ENCODE peak calls at places on chromosomes 6 and 20, in five cellular contexts. L is prostate gland, N is brain microvascular endothelial cell, B is uterus, A is spleen. C is an unnamed sample.

GRCh38 chr6:106037060-106037459 is 49.1 kb upstream of the PRDM1 start:
- DNase-seq in N (no peak), L (no peak), A (no peak), B (no peak), C (no peak)

GRCh38 chr6:152099816-152100618 is 292.5 kb downstream of the ESR1 start:
- DNase-seq in L (no peak), N (no peak), A (no peak), B (no peak), C (peak)

GRCh38 chr6:69780585-69781178 is 16.1 kb downstream of the LMBRD1 start:
- DNase-seq in L (no peak), B (no peak), A (no peak), N (no peak), C (no peak)

GRCh38 chr6:91509039-91509438 is 922.2 kb upstream of the MAP3K7 start:
- DNase-seq in B (no peak), L (no peak), A (no peak), N (no peak), C (no peak)

GRCh38 chr20:52003976-52004375 is 187.6 kb downstream of the ZFP64 start:
- DNase-seq in L (no peak), B (no peak), A (no peak), N (no peak), C (no peak)

GRCh38 chr6:91079939-91080338 is 493.1 kb upstream of the MAP3K7 start:
- DNase-seq in L (no peak), A (no peak), B (no peak), N (peak), C (no peak)

GRCh38 chr20:44495802-44496481 is 20.3 kb downstream of the TTPAL start:
- DNase-seq in N (peak), L (no peak), A (no peak), B (no peak), C (no peak)

GRCh38 chr6:160226118-160226541 is 32.5 kb downstream of the SLC22A2 start:
- DNase-seq in N (peak), B (no peak), A (no peak), L (no peak), C (no peak)

GRCh38 chr20:44074252-44075151 is 112.5 kb downstream of the JPH2 start:
- DNase-seq in B (no peak), L (no peak), A (no peak), N (peak), C (peak)

GRCh38 chr20:5900908-5901307 is 49.4 kb downstream of the TRMT6 start:
- DNase-seq in A (no peak), L (no peak), N (no peak), B (no peak), C (no peak)

GRCh38 chr6:79605968-79606764 is 25.0 kb upstream of the SH3BGRL2 start:
- DNase-seq in B (no peak), L (no peak), N (no peak), A (no peak), C (no peak)

GRCh38 chr6:95243091-95243490 is 334.2 kb upstream of the MANEA start:
- DNase-seq in A (no peak), N (no peak), B (no peak), L (no peak), C (no peak)

GRCh38 chr6:85403331-85404015 is 46.4 kb upstream of the NT5E start:
- DNase-seq in N (peak), B (no peak), A (no peak), L (no peak), C (no peak)

GRCh38 chr20:47502271-47502730 is 614 bp downstream of the NCOA3 start:
- DNase-seq in A (no peak), N (no peak), B (no peak), L (peak), C (peak)

GRCh38 chr20:58216334-58216733 is 12.1 kb downstream of the ANKRD60 start:
- DNase-seq in A (no peak), N (no peak), B (no peak), L (no peak), C (peak)

GRCh38 chr20:5316188-5317158 is at the start of gene PROKR2:
- DNase-seq in B (no peak), N (no peak), L (no peak), A (peak), C (peak)

GRCh38 chr6:33418690-33419291 is 884 bp upstream of the CUTA start:
- DNase-seq in A (peak), B (peak), L (no peak), N (peak), C (no peak)

GRCh38 chr6:23181301-23182110 is 612.1 kb downstream of the HDGFL1 start:
- DNase-seq in B (no peak), N (no peak), L (no peak), A (no peak), C (no peak)

GRCh38 chr6:89034586-89035251 is 45.8 kb upstream of the PNRC1 start:
- DNase-seq in A (no peak), N (no peak), L (no peak), B (peak), C (no peak)

GRCh38 chr20:46931699-46932098 is 37.1 kb downstream of the EYA2 start:
- DNase-seq in A (no peak), B (peak), L (no peak), N (no peak), C (no peak)

GRCh38 chr20:23435675-23436539 is 3.6 kb upstream of the CSTL1 start:
- DNase-seq in L (peak), A (no peak), N (no peak), B (no peak), C (peak)

GRCh38 chr6:30884521-30885480 is 482 bp downstream of the DDR1 start:
- DNase-seq in A (peak), B (peak), N (peak), L (no peak), C (peak)

GRCh38 chr20:63008541-63009043 is 1.8 kb upstream of the BHLHE23 start:
- DNase-seq in L (no peak), A (no peak), N (no peak), B (no peak), C (no peak)

GRCh38 chr6:84796343-84796742 is 31.9 kb upstream of the TBX18 start:
- DNase-seq in N (no peak), L (no peak), A (no peak), B (no peak), C (no peak)

GRCh38 chr6:75418233-75418632 is 75.4 kb downstream of the FILIP1 start:
- DNase-seq in A (no peak), N (no peak), L (no peak), B (no peak), C (no peak)

GRCh38 chr20:39338977-39339376 is 376.8 kb downstream of the DHX35 start:
- DNase-seq in L (no peak), B (no peak), A (no peak), N (no peak), C (peak)

GRCh38 chr6:129673758-129674157 is 36.2 kb downstream of the ARHGAP18 start:
- DNase-seq in L (no peak), B (no peak), N (no peak), A (no peak), C (no peak)

GRCh38 chr6:170062209-170062903 is 228.5 kb downstream of the DLL1 start:
- DNase-seq in B (peak), N (no peak), L (no peak), A (peak), C (peak)

GRCh38 chr6:84763397-84764331 is 734 bp downstream of the TBX18 start:
- DNase-seq in B (peak), A (no peak), N (peak), L (no peak), C (peak)

GRCh38 chr6:130129781-130130246 is 92.9 kb downstream of the SAMD3 start:
- DNase-seq in L (no peak), A (no peak), N (peak), B (no peak), C (no peak)

GRCh38 chr6:166565084-166565651 is 21.3 kb downstream of the RAMACL start:
- DNase-seq in N (no peak), B (no peak), A (no peak), L (no peak), C (no peak)

GRCh38 chr6:138785980-138786379 is 9.9 kb upstream of the ECT2L start:
- DNase-seq in L (no peak), A (no peak), B (no peak), N (no peak), C (no peak)

GRCh38 chr6:36752187-36752885 is 54.7 kb downstream of the RAB44 start:
- DNase-seq in A (no peak), L (no peak), B (no peak), N (no peak), C (no peak)

GRCh38 chr6:157410088-157410487 is 29.1 kb downstream of the ZDHHC14 start:
- DNase-seq in N (peak), L (no peak), A (no peak), B (no peak), C (no peak)

DNA sequence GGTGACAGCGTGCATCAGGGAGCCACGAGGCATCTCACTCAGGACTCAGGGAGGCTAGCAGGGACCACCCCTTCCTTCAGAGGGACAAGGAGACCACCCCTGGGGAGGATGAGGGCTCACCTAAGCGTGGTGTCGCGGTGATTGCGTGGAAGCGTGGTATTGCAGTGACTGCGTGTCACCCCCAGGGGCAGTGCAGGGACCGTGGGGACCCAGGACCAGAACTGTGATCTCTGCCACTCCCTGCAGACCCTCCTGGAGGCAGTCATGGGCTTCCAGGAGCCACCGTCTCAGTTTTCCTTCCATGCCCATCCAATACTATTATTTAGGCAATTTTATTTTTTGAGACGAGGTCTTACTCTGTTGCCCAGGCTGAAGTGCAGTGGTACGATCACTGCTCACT is 147.1 kb downstream of the TAF4 start:
- DNase-seq in L (no peak), B (no peak), A (no peak), N (no peak), C (no peak)
- TF ChIP-seq CTCF in L (no peak), B (no peak), A (no peak), N (peak), C (no peak)

GRCh38 chr6:43299338-43300293 is 1.6 kb downstream of the SLC22A7 start:
- DNase-seq in B (no peak), A (no peak), N (no peak), L (no peak), C (no peak)

GRCh38 chr6:43297644-43298564 is at the start of gene SLC22A7:
- DNase-seq in N (no peak), B (no peak), A (no peak), L (no peak), C (no peak)

GRCh38 chr6:43294536-43294935 is 3.5 kb upstream of the SLC22A7 start:
- DNase-seq in A (no peak), N (no peak), B (no peak), L (no peak), C (no peak)

GRCh38 chr6:43298565-43299337 is 691 bp downstream of the SLC22A7 start:
- DNase-seq in A (no peak), N (no peak), L (no peak), B (no peak), C (no peak)

GRCh38 chr6:43296780-43297494 is 1.1 kb upstream of the SLC22A7 start:
- DNase-seq in N (no peak), B (no peak), A (no peak), L (no peak), C (no peak)
- H3K27ac ChIP-seq in N (no peak), B (no peak), A (no peak), L (no peak), C (no peak)

GRCh38 chr20:34355427-34355826 is 7.6 kb upstream of the ITCH start:
- DNase-seq in A (no peak), N (no peak), L (no peak), B (no peak), C (no peak)
- TF ChIP-seq CTCF in A (no peak), N (no peak), L (no peak), B (no peak), C (no peak)

GRCh38 chr6:111601875-111602274 is 3.8 kb downstream of the TRAF3IP2 start:
- DNase-seq in N (no peak), L (peak), A (no peak), B (peak), C (peak)

GRCh38 chr6:111602481-111603404 is 2.9 kb downstream of the TRAF3IP2 start:
- DNase-seq in L (no peak), A (no peak), B (peak), N (peak), C (peak)

GRCh38 chr6:111604259-111605099 is 1.2 kb downstream of the TRAF3IP2 start:
- DNase-seq in L (peak), B (peak), N (peak), A (no peak), C (peak)

GRCh38 chr6:111605100-111605748 is 454 bp downstream of the TRAF3IP2 start:
- DNase-seq in N (peak), B (peak), L (peak), A (peak), C (peak)

GRCh38 chr6:111603648-111604047 is 2.0 kb downstream of the TRAF3IP2 start:
- DNase-seq in B (no peak), L (no peak), A (no peak), N (no peak), C (peak)
- H3K27ac ChIP-seq in B (peak), L (peak), A (peak), N (peak), C (peak)

DNA sequence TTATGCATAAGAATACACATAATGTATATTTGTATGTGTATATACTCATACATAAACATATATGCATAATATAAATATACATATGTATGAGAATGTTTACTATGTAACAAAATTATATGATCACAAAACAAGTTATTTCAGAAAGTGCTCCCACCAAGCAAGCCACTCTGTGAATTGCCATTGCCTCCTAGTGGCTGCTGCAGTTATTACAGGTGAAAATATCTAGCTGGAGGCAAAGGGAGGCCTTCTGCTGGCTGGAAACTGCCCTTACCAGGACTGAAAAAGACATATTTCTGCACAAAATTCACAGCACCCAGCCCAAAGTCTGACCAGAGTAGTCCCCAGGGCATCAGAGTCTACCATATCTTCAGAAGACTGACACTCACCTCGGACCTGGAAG is 14.4 kb upstream of the ADAM33 start:
- DNase-seq in B (no peak), N (no peak), A (no peak), L (no peak), C (no peak)
- TF ChIP-seq CTCF in B (no peak), N (peak), A (peak), L (no peak), C (no peak)

GRCh38 chr6:45494734-45495133 is 117.0 kb upstream of the SUPT3H start:
- DNase-seq in N (no peak), B (no peak), L (no peak), A (no peak), C (no peak)
- H3K27ac ChIP-seq in N (no peak), B (no peak), L (no peak), A (no peak), C (no peak)

GRCh38 chr6:132716238-132716637 is 2.4 kb upstream of the VNN1 start:
- DNase-seq in N (no peak), L (no peak), A (no peak), B (no peak), C (no peak)

GRCh38 chr6:132713355-132714134 is at the start of gene VNN1:
- DNase-seq in N (no peak), B (no peak), A (no peak), L (no peak), C (peak)

GRCh38 chr6:132712366-132712765 is 1.5 kb downstream of the VNN1 start:
- DNase-seq in B (no peak), N (peak), L (no peak), A (no peak), C (no peak)

GRCh38 chr6:132714160-132714559 is 305 bp upstream of the VNN1 start:
- DNase-seq in L (no peak), N (no peak), B (no peak), A (no peak), C (no peak)

GRCh38 chr6:132715204-132715603 is 1.3 kb upstream of the VNN1 start:
- DNase-seq in N (peak), A (no peak), L (peak), B (no peak), C (peak)
- TF ChIP-seq CTCF in N (peak), A (no peak), L (no peak), B (no peak), C (no peak)

DNA sequence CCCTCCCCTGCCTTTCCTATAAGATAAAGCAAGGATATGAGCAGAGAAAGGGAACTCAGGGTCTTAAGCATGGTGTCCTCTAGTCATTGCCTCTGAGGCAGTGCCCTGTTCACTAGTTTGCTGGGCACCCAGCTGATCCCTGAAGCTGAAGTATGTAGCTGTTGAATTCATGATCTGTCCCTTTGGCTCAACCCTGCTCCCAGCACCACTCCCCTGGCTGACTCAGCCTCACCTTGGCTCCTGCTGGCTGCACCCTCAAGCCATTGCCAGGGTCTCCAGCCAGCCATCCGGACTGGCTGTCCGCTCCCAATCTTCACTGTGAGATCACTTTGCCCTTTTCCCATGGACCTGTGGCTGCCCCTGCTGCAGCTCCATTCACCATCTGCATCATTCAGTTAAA is 25.9 kb upstream of the UST start:
- DNase-seq in N (no peak), A (no peak), L (no peak), B (no peak), C (no peak)
- H3K27ac ChIP-seq in N (no peak), A (no peak), L (no peak), B (no peak), C (no peak)

GRCh38 chr20:25220021-25220730 is 24.7 kb downstream of the ENTPD6 start:
- DNase-seq in L (no peak), N (no peak), A (no peak), B (no peak), C (peak)
- TF ChIP-seq CTCF in L (no peak), N (peak), A (no peak), B (no peak), C (no peak)

GRCh38 chr6:3280866-3281465 is 22.2 kb downstream of the PSMG4 start:
- DNase-seq in L (no peak), B (peak), N (peak), A (peak), C (peak)
- H3K27ac ChIP-seq in L (no peak), B (peak), N (peak), A (no peak), C (no peak)

C was measured in tibial artery.